ENCODE peak calls at places on chromosomes 13 and 19, in ten cellular contexts. F is ovary, K is ascending aorta, R is mucosa of descending colon, O is heart left ventricle, Q is endothelial cell of umbilical vein, T is tibial nerve, Y is stomach, H is choroid plexus epithelial cell, Z is psoas muscle. D is an unnamed sample.

GRCh38 chr19:38252385-38252784 is 3.8 kb downstream of the PPP1R14A start:
- DNase-seq in R (no peak), H (no peak), Z (no peak), Q (no peak), O (no peak), Y (no peak), T (no peak), K (no peak), F (no peak), D (no peak)

GRCh38 chr19:35349614-35350521 is 2.2 kb downstream of the FFAR1 start:
- DNase-seq in O (no peak), Q (no peak), R (peak; percentile 47), T (no peak), H (no peak), Y (no peak), K (peak; percentile 56), Z (no peak), F (peak; percentile 34), D (no peak)

GRCh38 chr19:54160182-54160811 is 776 bp upstream of the LENG1 start:
- DNase-seq in R (peak; percentile 72), T (no peak), Q (peak; percentile 26), Y (no peak), F (peak; percentile 64), Z (no peak), H (peak; percentile 25), O (no peak), K (no peak), D (no peak)

GRCh38 chr13:75129331-75129730 is 352.6 kb downstream of the TBC1D4 start:
- DNase-seq in F (no peak), Z (no peak), H (no peak), Q (no peak), O (no peak), K (no peak), R (no peak), Y (no peak), T (no peak), D (no peak)

GRCh38 chr19:18153555-18154134 is 682 bp downstream of the PIK3R2 start:
- DNase-seq in Y (no peak), R (peak; percentile 80), T (no peak), Q (no peak), O (peak; percentile 28), K (no peak), H (no peak), F (peak; percentile 66), Z (peak; percentile 40), D (no peak)

GRCh38 chr13:95643471-95643813 is 1.1 kb downstream of the DZIP1 start:
- DNase-seq in Q (no peak), K (no peak), H (peak; percentile 63), Z (no peak), R (no peak), Y (no peak), T (no peak), F (peak; percentile 23), O (no peak), D (peak; percentile 39)

GRCh38 chr13:87884874-87885273 is 213.7 kb downstream of the SLITRK5 start:
- DNase-seq in R (no peak), T (no peak), Y (no peak), F (no peak), K (no peak), Q (no peak), O (no peak), Z (no peak), H (peak; percentile 2), D (peak; percentile 9)

GRCh38 chr19:32599736-32600157 is 18.8 kb downstream of the PDCD5 start:
- DNase-seq in Q (peak; percentile 57), H (peak; percentile 86), F (no peak), T (no peak), O (no peak), Z (no peak), R (no peak), K (no peak), Y (no peak), D (peak; percentile 71)

GRCh38 chr13:103903790-103904189 is 837.6 kb upstream of the SLC10A2 start:
- DNase-seq in T (no peak), Z (no peak), R (no peak), Q (no peak), Y (no peak), F (no peak), O (no peak), H (no peak), K (no peak), D (no peak)

GRCh38 chr13:112668924-112669323 is 20.9 kb upstream of the ATP11A start:
- DNase-seq in T (no peak), K (no peak), F (no peak), Y (peak; percentile 21), Z (no peak), R (no peak), Q (no peak), O (no peak), H (no peak), D (no peak)

GRCh38 chr13:91572439-91572838 is 174.0 kb downstream of the GPC5 start:
- DNase-seq in Z (no peak), F (no peak), T (no peak), R (no peak), Y (no peak), K (no peak), Q (no peak), O (no peak), H (no peak), D (no peak)

GRCh38 chr13:21812192-21812626 is 141.3 kb downstream of the FGF9 start:
- DNase-seq in H (no peak), R (no peak), T (no peak), F (no peak), Q (no peak), O (no peak), Y (no peak), Z (no peak), K (no peak), D (peak; percentile 2)

GRCh38 chr13:26719356-26719945 is 41.1 kb downstream of the GPR12 start:
- DNase-seq in R (no peak), Y (no peak), T (no peak), H (peak; percentile 37), Z (no peak), F (no peak), O (no peak), K (no peak), Q (peak; percentile 67), D (no peak)

GRCh38 chr19:4009990-4010807 is 2.7 kb downstream of the PIAS4 start:
- DNase-seq in K (no peak), H (peak; percentile 53), T (no peak), Q (no peak), O (no peak), Z (no peak), R (no peak), Y (no peak), F (peak; percentile 36), D (no peak)

GRCh38 chr19:2923510-2923909 is 21.3 kb downstream of the ZNF77 start:
- DNase-seq in H (peak; percentile 33), F (no peak), K (peak; percentile 58), R (no peak), Z (no peak), Y (no peak), Q (no peak), T (no peak), O (no peak), D (peak; percentile 71)

DNA sequence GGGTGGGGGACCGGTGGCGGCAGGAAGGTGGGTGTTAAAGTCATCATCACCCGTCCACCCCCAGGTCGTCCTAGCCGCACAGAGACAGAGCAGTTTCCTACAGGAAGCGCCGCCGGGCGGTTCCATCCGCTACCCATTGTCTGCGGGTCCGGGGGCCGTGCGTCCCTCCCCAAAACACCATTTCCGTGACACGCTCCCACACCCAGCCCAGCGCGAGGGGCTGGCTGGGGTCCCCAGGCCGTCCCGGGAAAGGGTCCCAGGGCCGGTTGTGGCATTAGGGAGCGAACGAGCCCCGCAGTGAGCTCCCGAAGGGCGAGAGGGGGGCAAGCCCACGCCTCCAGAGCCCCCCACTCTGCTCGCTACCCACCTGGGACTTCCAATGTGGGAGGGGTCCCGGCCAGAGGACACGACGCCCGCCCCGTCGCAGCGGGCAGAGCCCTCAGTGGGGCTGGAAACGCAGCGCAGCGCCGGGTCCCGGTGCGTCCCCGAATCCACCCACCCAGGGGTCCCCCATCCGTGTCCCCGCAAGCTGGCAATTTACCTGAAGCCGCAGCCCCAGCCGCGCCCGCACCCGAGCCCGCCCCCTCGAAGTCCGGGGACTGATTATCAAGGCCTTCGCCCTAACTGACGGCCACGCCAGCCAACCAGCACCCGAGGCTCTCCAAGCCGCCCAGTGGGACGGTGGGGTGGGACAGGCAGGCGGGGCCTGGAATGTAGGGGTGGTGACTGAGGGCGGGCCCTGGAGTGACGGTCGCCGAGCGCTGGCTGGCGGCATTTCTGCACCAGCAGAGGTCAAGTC is at the start of gene KANK3:
- DNase-seq in T (peak; percentile 85), O (peak; percentile 99), R (peak; percentile 98), H (peak; percentile 97), Z (peak; percentile 95), Q (peak; percentile 94), F (peak; percentile 70), K (peak; percentile 92), Y (peak; percentile 98), D (peak; percentile 97)
- TF ChIP-seq CTCF in T (no peak), O (no peak), R (no peak), H (no peak), Z (no peak), Q (no peak), F (no peak), K (no peak), Y (no peak), D (no peak)

DNA sequence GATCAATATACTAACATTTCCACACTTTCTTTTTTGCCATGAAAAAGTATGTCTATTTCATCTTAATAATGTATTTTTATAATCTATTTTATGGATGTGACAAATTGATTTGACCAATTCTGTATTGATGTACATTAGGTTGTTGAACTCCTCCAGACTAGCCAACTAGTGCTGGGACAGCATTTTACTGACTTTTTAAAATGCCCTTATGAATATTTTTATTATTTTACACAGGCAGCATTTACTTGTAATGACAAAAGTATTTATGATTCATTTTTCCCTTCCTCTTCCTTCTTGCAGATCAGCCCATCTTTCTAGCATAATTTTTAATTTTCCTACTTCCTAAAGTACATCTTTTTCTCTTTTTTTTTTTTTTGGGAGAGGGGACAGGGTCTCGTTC is 918 bp upstream of the FUZ start:
- DNase-seq in Z (no peak), O (no peak), H (no peak), Q (no peak), Y (no peak), R (no peak), K (no peak), T (no peak), F (no peak), D (no peak)
- H3K4me3 ChIP-seq in Z (peak overlapping the region; percentile 68), O (peak overlapping the region; percentile 70), H (peak overlapping the region; percentile 76), Q (no peak overlapping the region), Y (peak overlapping the region; percentile 73), R (no peak overlapping the region), K (peak overlapping the region; percentile 73), T (no peak overlapping the region), F (no peak overlapping the region), D (peak overlapping the region; percentile 88)

GRCh38 chr19:9945319-9945966 is 9.1 kb upstream of the OLFM2 start:
- DNase-seq in Q (peak; percentile 7), Y (peak; percentile 41), Z (peak; percentile 89), K (peak; percentile 95), H (peak; percentile 92), T (peak; percentile 91), F (peak; percentile 91), O (peak; percentile 92), R (peak; percentile 72), D (peak; percentile 70)
- TF ChIP-seq CTCF in Q (no peak), Y (no peak), Z (no peak), K (no peak), H (no peak), T (no peak), F (no peak), O (no peak), R (no peak), D (no peak)

DNA sequence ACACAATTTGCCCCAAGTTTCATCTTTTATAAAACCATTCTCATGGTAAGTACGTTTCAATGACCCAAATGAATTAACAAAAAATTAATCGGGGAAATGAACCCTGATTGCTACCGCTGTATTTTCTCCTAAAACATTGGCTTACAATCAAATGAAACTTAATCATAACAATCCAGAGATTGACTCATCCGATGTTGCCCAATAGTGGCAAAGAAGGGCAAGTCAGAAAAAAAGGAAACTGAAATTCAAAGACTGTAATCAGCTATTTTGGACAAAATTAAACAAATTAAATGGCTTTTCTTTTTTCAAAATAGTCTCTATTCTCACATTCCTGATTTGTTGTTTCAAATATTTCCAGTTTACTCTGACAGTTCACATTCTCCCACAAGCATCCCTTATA is 3.9 kb upstream of the ACOD1 start:
- DNase-seq in R (no peak), K (no peak), Z (no peak), H (peak; percentile 70), F (no peak), T (peak; percentile 29), O (no peak), Q (no peak), Y (no peak), D (peak; percentile 80)
- H3K4me3 ChIP-seq in R (no peak overlapping the region), K (no peak overlapping the region), Z (no peak overlapping the region), H (no peak overlapping the region), F (no peak overlapping the region), T (no peak overlapping the region), O (no peak overlapping the region), Q (no peak overlapping the region), Y (no peak overlapping the region), D (no peak overlapping the region)